ENCODE peak calls at places on chromosomes 16 and 17, in four cellular contexts. C is heart right ventricle, Z is tibial artery, M is uterus. I is an unnamed sample.
A peak's percentile ranks its signal among the peaks of the same experiment; 100 is the strongest.

GRCh38 chr16:63385714-63386113 is 1349.5 kb upstream of the CDH8 start:
- DNase-seq in M (no peak), Z (no peak), C (no peak), I (no peak)

GRCh38 chr17:75033346-75034235 is 13.2 kb downstream of the ATP5PD start:
- DNase-seq in Z (peak; percentile 97), M (peak; percentile 97), C (peak; percentile 95), I (peak; percentile 90)

GRCh38 chr16:86555763-86556130 is 712 bp upstream of the MTHFSD start:
- DNase-seq in M (no peak), C (no peak), Z (no peak), I (no peak)

GRCh38 chr17:42422412-42422957 is 571 bp downstream of the CAVIN1 start:
- DNase-seq in C (no peak), Z (no peak), M (no peak), I (no peak)

GRCh38 chr16:1296688-1297412 is 12.6 kb upstream of the UBE2I start:
- DNase-seq in M (no peak), C (no peak), Z (no peak), I (no peak)

GRCh38 chr16:52309761-52310416 is 237.1 kb downstream of the TOX3 start:
- DNase-seq in Z (no peak), M (no peak), C (no peak), I (no peak)

GRCh38 chr17:32516450-32516849 is 29.7 kb downstream of the CDK5R1 start:
- DNase-seq in M (no peak), C (no peak), Z (no peak), I (no peak)

GRCh38 chr17:58331815-58332719 is 3.5 kb upstream of the TSPOAP1 start:
- DNase-seq in Z (peak; percentile 55), M (no peak), C (peak; percentile 64), I (no peak)

GRCh38 chr16:2206780-2207433 is 1.7 kb downstream of the MLST8 start:
- DNase-seq in Z (no peak), C (no peak), M (no peak), I (no peak)

GRCh38 chr17:19492140-19492539 is 41.5 kb upstream of the SLC47A1 start:
- DNase-seq in Z (no peak), C (no peak), M (no peak), I (no peak)

GRCh38 chr16:83586036-83586810 is 221.6 kb upstream of the HSBP1 start:
- DNase-seq in C (no peak), Z (no peak), M (no peak), I (no peak)

GRCh38 chr16:56848056-56848936 is 16.7 kb upstream of the SLC12A3 start:
- DNase-seq in M (no peak), C (peak; percentile 43), Z (no peak), I (no peak)

GRCh38 chr17:27398691-27399090 is 57.6 kb upstream of the KSR1 start:
- DNase-seq in Z (no peak), M (no peak), C (no peak), I (no peak)

GRCh38 chr16:83675136-83675535 is 132.6 kb upstream of the HSBP1 start:
- DNase-seq in C (no peak), Z (peak; percentile 30), M (no peak), I (no peak)

GRCh38 chr16:70740174-70740918 is 54.5 kb upstream of the MTSS2 start:
- DNase-seq in M (no peak), Z (no peak), C (no peak), I (no peak)

GRCh38 chr16:12651765-12652531 is 151.7 kb downstream of the CPPED1 start:
- DNase-seq in Z (no peak), M (no peak), C (no peak), I (no peak)

GRCh38 chr17:59299400-59300092 is 31.9 kb upstream of the YPEL2 start:
- DNase-seq in C (no peak), M (no peak), Z (no peak), I (no peak)

GRCh38 chr16:56294599-56294998 is 103.3 kb downstream of the GNAO1 start:
- DNase-seq in C (no peak), Z (no peak), M (no peak), I (no peak)

GRCh38 chr16:83954577-83955016 is 1.6 kb downstream of the OSGIN1 start:
- DNase-seq in Z (peak; percentile 58), M (peak; percentile 38), C (peak; percentile 54), I (no peak)

GRCh38 chr16:85172465-85173071 is 60.3 kb upstream of the CIBAR2 start:
- DNase-seq in M (no peak), Z (no peak), C (no peak), I (no peak)

GRCh38 chr17:80943346-80944145 is 48.1 kb upstream of the CHMP6 start:
- DNase-seq in Z (peak; percentile 7), C (no peak), M (peak; percentile 9), I (no peak)

GRCh38 chr16:2273484-2273883 is 5.6 kb upstream of the RNPS1 start:
- DNase-seq in Z (no peak), M (no peak), C (no peak), I (no peak)

GRCh38 chr17:45155483-45155882 is 6.2 kb upstream of the HEXIM2 start:
- DNase-seq in Z (no peak), C (no peak), M (no peak), I (no peak)
- H3K27ac ChIP-seq in Z (peak overlapping the region; percentile 26), C (no peak overlapping the region), M (no peak overlapping the region), I (no peak overlapping the region)

GRCh38 chr17:34386925-34387550 is 24.0 kb upstream of the CCL1 start:
- DNase-seq in M (no peak), C (no peak), Z (peak; percentile 35), I (no peak)

GRCh38 chr17:34386343-34386924 is 23.4 kb upstream of the CCL1 start:
- DNase-seq in M (no peak), C (no peak), Z (no peak), I (no peak)

GRCh38 chr17:34384271-34384670 is 21.2 kb upstream of the CCL1 start:
- DNase-seq in Z (no peak), C (no peak), M (no peak), I (no peak)

GRCh38 chr17:34383225-34383615 is 20.2 kb upstream of the CCL1 start:
- DNase-seq in Z (no peak), M (no peak), C (no peak), I (no peak)

DNA sequence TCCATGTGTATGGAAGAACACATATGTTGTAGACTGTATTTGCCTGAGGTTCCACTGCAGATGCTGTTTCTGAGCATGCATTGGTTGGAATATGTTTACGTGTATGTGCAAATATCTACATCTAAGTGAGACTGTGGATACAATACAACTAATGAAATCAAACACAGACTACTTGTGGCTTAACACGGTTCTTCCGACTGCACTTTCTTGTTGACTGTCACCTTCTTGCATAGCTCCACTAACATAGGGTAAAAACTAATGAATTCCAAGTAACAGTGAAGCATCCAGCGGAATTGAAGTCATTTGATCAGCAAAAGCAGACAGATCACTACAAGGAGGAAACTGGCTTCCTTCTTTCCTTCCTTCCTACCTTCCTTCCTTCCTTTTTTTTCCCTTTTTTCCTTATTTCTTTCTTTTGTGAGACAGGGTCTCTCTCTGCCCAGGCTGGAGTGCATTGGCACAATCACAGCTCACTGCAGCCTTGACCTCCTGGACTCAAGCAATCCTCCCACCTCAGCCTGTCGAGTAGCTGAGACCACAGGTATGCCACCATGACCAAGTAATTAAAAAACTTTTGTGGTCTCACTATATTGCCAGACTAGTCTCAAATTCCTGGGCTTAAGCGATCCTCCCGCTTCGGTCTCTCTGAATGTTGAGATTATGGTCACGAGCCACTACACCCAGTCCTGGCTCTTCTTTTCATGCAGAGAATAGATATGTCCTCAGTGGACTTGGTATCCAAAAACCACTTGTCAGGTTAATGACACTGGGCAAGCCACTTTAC is 22.0 kb upstream of the CCL1 start:
- DNase-seq in M (no peak), C (no peak), Z (no peak), I (no peak)
- H3K27ac ChIP-seq in M (no peak overlapping the region), C (no peak overlapping the region), Z (no peak overlapping the region), I (no peak overlapping the region)

DNA sequence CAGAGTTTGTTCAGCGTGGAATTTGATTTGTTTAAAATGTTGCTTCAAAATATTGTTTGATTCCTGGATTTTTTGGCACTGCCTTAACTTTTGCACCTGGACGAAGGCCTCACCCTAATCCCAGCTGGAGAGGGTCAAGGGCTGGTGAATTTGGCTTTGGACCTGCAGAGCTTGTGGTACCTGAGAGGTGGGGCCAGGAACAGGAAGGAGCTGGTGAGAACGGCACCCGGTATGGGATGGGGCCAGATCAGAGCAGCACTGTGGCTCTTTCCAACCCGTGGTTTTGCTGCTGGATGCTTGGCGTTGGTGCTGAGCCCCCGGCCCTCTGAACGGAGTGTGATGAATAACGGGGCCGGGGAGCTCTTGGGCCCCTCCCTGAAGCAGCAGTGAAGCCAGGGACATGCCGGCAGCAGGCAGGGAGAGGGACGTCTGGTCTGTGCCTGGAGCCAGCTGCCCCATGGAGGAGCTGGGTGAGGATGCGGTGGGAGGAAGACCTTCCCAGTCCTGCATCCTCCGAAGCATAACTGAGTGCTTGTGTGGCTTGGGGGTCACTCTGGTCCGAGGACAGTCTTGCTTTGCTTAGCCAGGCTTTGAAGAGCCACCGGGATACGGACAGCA is 275.4 kb downstream of the SEC14L1 start:
- DNase-seq in M (no peak), Z (no peak), C (no peak), I (no peak)
- H3K27ac ChIP-seq in M (no peak overlapping the region), Z (peak overlapping the region; percentile 13), C (no peak overlapping the region), I (no peak overlapping the region)

GRCh38 chr17:33983824-33984574 is 271.1 kb upstream of the CCL2 start:
- DNase-seq in M (no peak), C (no peak), Z (no peak), I (no peak)
- H3K27ac ChIP-seq in M (no peak overlapping the region), C (peak overlapping the region; percentile 69), Z (no peak overlapping the region), I (no peak overlapping the region)

DNA sequence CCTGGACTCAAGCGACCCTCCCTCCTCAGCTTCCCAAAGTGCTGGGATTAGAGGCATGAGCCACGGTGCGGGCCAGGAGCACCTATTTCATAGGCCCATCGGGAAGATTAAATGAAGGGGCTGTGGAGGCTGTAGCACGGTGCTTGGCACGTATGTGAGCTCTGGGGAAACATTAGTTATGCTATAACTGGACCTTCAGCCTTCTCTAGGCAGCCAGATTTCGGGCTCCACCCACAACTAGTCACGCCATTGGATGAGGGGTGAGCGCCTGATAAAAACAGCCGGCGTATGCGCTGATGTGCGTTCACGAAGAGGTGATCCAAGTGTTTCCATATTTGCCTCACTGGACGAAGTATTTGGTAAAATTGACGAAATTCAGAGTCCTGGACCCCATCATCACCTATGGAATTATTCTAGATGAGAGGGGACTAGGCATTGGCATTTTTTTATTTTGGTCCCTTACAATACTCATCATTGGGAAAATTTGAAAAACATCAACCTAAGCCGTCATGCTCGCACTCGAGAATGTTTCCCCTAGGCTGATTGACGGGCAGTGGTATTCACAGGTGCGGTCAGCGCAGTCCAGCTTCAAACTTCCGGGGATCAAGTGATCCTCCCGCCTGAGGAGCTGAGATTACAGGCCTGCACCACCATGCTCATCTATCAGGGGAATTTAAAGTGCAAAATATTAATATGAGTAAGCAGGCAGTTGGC is 1.8 kb upstream of the ANKRD11 start:
- DNase-seq in C (no peak), Z (no peak), M (no peak), I (no peak)
- H3K27ac ChIP-seq in C (no peak overlapping the region), Z (peak overlapping the region; percentile 93), M (no peak overlapping the region), I (no peak overlapping the region)

GRCh38 chr17:49498037-49498615 is 3.0 kb downstream of the NGFR start:
- DNase-seq in Z (no peak), C (no peak), M (no peak), I (no peak)
- H3K27ac ChIP-seq in Z (peak overlapping the region; percentile 57), C (no peak overlapping the region), M (no peak overlapping the region), I (no peak overlapping the region)

DNA sequence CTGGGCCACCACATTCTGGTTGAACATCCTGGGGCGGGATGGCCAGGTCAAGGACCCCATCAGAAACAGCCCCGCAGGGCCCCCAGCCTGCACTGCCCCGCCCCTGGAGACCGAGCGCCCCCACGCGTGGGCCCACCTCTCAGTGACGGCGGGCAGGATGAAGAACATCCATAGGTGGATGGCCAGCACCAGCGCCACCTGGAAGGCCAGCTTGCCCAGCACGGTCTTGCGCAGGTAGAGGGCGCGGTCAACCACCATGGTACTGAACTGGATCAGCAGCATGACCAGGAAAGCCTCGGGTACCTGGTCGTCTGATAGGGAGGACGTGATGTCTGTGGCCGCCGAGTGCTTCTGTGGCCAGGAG is 13.6 kb downstream of the CTU2 start:
- DNase-seq in C (no peak), Z (no peak), M (no peak), I (no peak)
- H3K27ac ChIP-seq in C (no peak overlapping the region), Z (no peak overlapping the region), M (peak overlapping the region; percentile 38), I (peak overlapping the region; percentile 86)

I was measured in substantia nigra.